ENCODE peak calls at places on chromosomes 5 and 9, in nine cellular contexts. L, D, M, A, W, I, J, F and R are unnamed samples.

GRCh38 chr9:120892748-120893584 is 16.0 kb upstream of the PHF19 start:
- DNase-seq in D (no peak), M (no peak), I (no peak), A (peak), L (no peak), F (peak), W (no peak), J (peak), R (peak)

GRCh38 chr9:117927354-117927753 is 223.2 kb downstream of the TLR4 start:
- DNase-seq in W (no peak), F (no peak), M (no peak), L (peak), J (no peak), D (no peak), A (no peak), I (no peak), R (no peak)

GRCh38 chr5:137304227-137304874 is 194.8 kb downstream of the SPOCK1 start:
- DNase-seq in F (no peak), L (peak), J (no peak), M (no peak), A (no peak), D (no peak), I (no peak), W (no peak), R (no peak)

GRCh38 chr9:98570055-98570454 is 138.7 kb downstream of the GABBR2 start:
- DNase-seq in W (no peak), D (no peak), L (no peak), A (no peak), J (no peak), I (no peak), F (no peak), M (no peak), R (no peak)

GRCh38 chr9:107332883-107333282 is 49.8 kb downstream of the RAD23B start:
- DNase-seq in M (no peak), I (no peak), A (no peak), J (no peak), W (no peak), D (no peak), L (no peak), F (no peak), R (no peak)

GRCh38 chr9:20447291-20447690 is 175.0 kb downstream of the MLLT3 start:
- DNase-seq in M (no peak), J (no peak), I (no peak), A (no peak), F (no peak), D (no peak), L (no peak), W (no peak), R (no peak)

GRCh38 chr9:112384690-112385089 is 4.8 kb downstream of the HSDL2 start:
- DNase-seq in A (no peak), W (no peak), M (no peak), I (no peak), L (no peak), D (no peak), F (no peak), J (peak), R (no peak)

GRCh38 chr5:38809388-38810359 is 36.1 kb upstream of the OSMR start:
- DNase-seq in F (peak), M (no peak), W (peak), I (peak), L (peak), J (peak), D (peak), A (peak), R (peak)

GRCh38 chr9:36008774-36009300 is 27.9 kb upstream of the RECK start:
- DNase-seq in M (peak), D (peak), I (peak), J (peak), F (peak), W (no peak), L (peak), A (peak), R (peak)

GRCh38 chr9:20671635-20672034 is 12.4 kb upstream of the FOCAD start:
- DNase-seq in D (no peak), M (no peak), J (no peak), A (no peak), F (no peak), L (no peak), W (no peak), I (no peak), R (no peak)

GRCh38 chr5:538801-539468 is 14.7 kb upstream of the SLC9A3 start:
- DNase-seq in I (no peak), W (no peak), L (peak), F (no peak), D (no peak), J (no peak), A (no peak), M (no peak), R (no peak)

GRCh38 chr5:68872088-68872842 is 221.5 kb upstream of the SLC30A5 start:
- DNase-seq in I (no peak), D (no peak), W (no peak), A (no peak), M (no peak), F (peak), L (no peak), J (no peak), R (no peak)

GRCh38 chr9:137423810-137424291 is 658 bp downstream of the NOXA1 start:
- DNase-seq in L (peak), F (no peak), M (no peak), I (no peak), A (no peak), D (no peak), W (no peak), J (no peak), R (no peak)

GRCh38 chr5:132387649-132388117 is 18.2 kb downstream of the SLC22A5 start:
- DNase-seq in M (no peak), L (no peak), I (no peak), F (peak), J (peak), A (no peak), W (no peak), D (no peak), R (no peak)

GRCh38 chr5:139862313-139862712 is 66.7 kb downstream of the PSD2 start:
- DNase-seq in M (no peak), W (no peak), F (no peak), I (no peak), A (no peak), L (no peak), J (no peak), D (no peak), R (no peak)

GRCh38 chr5:96614110-96614691 is 48.0 kb upstream of the CAST start:
- DNase-seq in A (peak), W (no peak), J (peak), D (peak), M (no peak), F (peak), L (no peak), I (peak), R (no peak)

GRCh38 chr5:24364711-24365110 is 280.1 kb downstream of the CDH10 start:
- DNase-seq in A (no peak), M (no peak), I (no peak), F (no peak), W (no peak), D (no peak), J (no peak), L (peak), R (no peak)